ENCODE peak calls at places on chromosomes 7 and 10, in five cellular contexts. D is astrocyte of the cerebellum, N is GM06990, K is heart right ventricle, V is progenitor cell of endocrine pancreas. G is an unnamed sample.

GRCh38 chr10:48511855-48512191 is 93.0 kb downstream of the ARHGAP22 start:
- DNase-seq in V (no peak), K (no peak), D (no peak), N (no peak), G (no peak)

GRCh38 chr7:55774327-55775050 is 88.1 kb downstream of the SEPTIN14 start:
- DNase-seq in V (no peak), K (no peak), N (no peak), D (no peak), G (no peak)

GRCh38 chr7:27910341-27910740 is 170.4 kb downstream of the TAX1BP1 start:
- DNase-seq in D (no peak), V (no peak), K (no peak), N (no peak), G (no peak)

GRCh38 chr7:90739731-90740130 is 143.6 kb downstream of the CDK14 start:
- DNase-seq in K (no peak), V (no peak), D (no peak), N (no peak), G (no peak)

GRCh38 chr7:22411977-22412693 is 55.2 kb upstream of the RAPGEF5 start:
- DNase-seq in N (no peak), K (no peak), V (no peak), D (no peak), G (no peak)

GRCh38 chr10:120945801-120946302 is 94.7 kb downstream of the WDR11 start:
- DNase-seq in D (no peak), V (no peak), K (no peak), N (no peak), G (no peak)

GRCh38 chr7:9523579-9523978 is 1090.2 kb downstream of the NXPH1 start:
- DNase-seq in V (no peak), K (no peak), D (no peak), N (no peak), G (no peak)

GRCh38 chr7:155466142-155466813 is 8.3 kb downstream of the EN2 start:
- DNase-seq in K (no peak), N (no peak), V (no peak), D (no peak), G (no peak)

GRCh38 chr10:18079665-18080295 is 60.4 kb upstream of the CACNB2 start:
- DNase-seq in K (no peak), N (no peak), V (no peak), D (no peak), G (no peak)

GRCh38 chr7:132117181-132117580 is 459.1 kb downstream of the PLXNA4 start:
- DNase-seq in V (no peak), N (no peak), K (no peak), D (peak; percentile 12), G (no peak)

GRCh38 chr7:76269895-76270294 is 32.6 kb upstream of the HSPB1 start:
- DNase-seq in N (no peak), V (no peak), D (no peak), K (no peak), G (no peak)

GRCh38 chr10:86952106-86952505 is 5.3 kb downstream of the MMRN2 start:
- DNase-seq in N (no peak), V (no peak), D (no peak), K (no peak), G (no peak)

GRCh38 chr7:80831996-80832395 is 86.9 kb downstream of the SEMA3C start:
- DNase-seq in K (no peak), V (no peak), N (no peak), D (no peak), G (no peak)

GRCh38 chr10:78991187-78991586 is 77.6 kb upstream of the ZMIZ1 start:
- DNase-seq in N (peak; percentile 31), V (no peak), D (no peak), K (no peak), G (no peak)

GRCh38 chr10:112526130-112526529 is 79.1 kb downstream of the VTI1A start:
- DNase-seq in D (no peak), V (no peak), N (peak; percentile 11), K (no peak), G (no peak)

GRCh38 chr10:26112532-26112931 is 104.0 kb upstream of the GAD2 start:
- DNase-seq in K (no peak), V (no peak), D (no peak), N (no peak), G (no peak)

GRCh38 chr7:28984219-28984618 is 26.1 kb upstream of the TRIL start:
- DNase-seq in V (no peak), N (no peak), K (no peak), D (no peak), G (no peak)

GRCh38 chr7:134826105-134826504 is 46.7 kb downstream of the CALD1 start:
- DNase-seq in K (peak; percentile 43), V (no peak), D (peak; percentile 87), N (no peak), G (no peak)

GRCh38 chr7:85001493-85002345 is 185.1 kb downstream of the SEMA3D start:
- DNase-seq in D (no peak), N (no peak), K (no peak), V (no peak), G (no peak)

GRCh38 chr7:85000973-85001372 is 185.9 kb downstream of the SEMA3D start:
- DNase-seq in N (no peak), V (no peak), K (no peak), D (peak; percentile 40), G (no peak)

GRCh38 chr7:84998665-84999064 is 188.2 kb downstream of the SEMA3D start:
- DNase-seq in N (no peak), D (no peak), V (no peak), K (no peak), G (no peak)

GRCh38 chr7:84999450-84999849 is 187.4 kb downstream of the SEMA3D start:
- DNase-seq in K (no peak), N (no peak), V (no peak), D (no peak), G (no peak)

DNA sequence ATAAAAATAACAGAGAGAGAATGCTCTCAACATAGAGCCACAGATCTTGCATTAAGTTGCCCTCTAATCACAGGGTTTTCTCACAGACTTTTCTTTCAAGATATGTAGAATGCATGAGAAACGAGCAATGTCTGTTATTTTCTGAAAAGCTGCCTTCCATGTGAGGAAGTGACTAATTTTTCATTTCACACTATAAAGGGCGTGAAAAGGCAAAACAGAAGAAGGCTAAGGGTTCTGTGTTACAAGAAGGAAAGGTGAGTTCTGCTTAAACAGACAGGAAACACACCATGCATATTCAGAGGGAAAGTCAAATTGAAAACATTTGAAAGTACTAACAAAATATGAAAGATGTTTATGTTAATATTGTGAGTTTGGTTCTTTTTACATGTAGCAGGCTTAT is 189.2 kb downstream of the SEMA3D start:
- DNase-seq in V (no peak), D (no peak), K (no peak), N (no peak), G (no peak)
- TF ChIP-seq CTCF in V (no peak), D (no peak), K (no peak), N (no peak), G (no peak)

GRCh38 chr10:133004991-133005390 is 62.6 kb upstream of the CFAP46 start:
- DNase-seq in N (no peak), D (no peak), V (no peak), K (no peak), G (no peak)

GRCh38 chr10:133004478-133004877 is 62.1 kb upstream of the CFAP46 start:
- DNase-seq in K (no peak), D (no peak), V (no peak), N (no peak), G (no peak)

GRCh38 chr10:133006806-133007205 is 64.4 kb upstream of the CFAP46 start:
- DNase-seq in V (no peak), K (no peak), D (no peak), N (no peak), G (no peak)

GRCh38 chr10:133007360-133007858 is 65.0 kb upstream of the CFAP46 start:
- DNase-seq in V (no peak), D (no peak), N (no peak), K (no peak), G (no peak)

DNA sequence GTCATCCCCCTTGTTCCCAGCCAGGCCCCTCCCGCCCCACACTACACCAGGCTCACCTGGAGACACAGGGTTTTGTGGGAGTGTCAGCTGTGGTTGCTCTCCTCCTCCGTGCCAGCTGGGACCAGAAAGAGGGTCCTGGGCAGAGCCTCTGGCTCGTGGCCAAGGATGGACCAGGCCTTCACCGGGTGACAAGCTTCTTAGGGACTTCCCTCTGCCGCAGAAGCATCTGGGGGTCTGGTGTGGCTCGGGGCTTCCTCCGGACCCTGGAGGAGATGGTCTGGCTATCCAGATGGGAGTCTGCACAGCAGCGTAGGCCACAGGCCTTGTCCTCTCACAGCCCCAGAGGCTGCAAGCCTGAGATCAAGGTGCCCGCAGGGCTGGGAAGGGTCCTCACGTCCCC is 63.8 kb upstream of the CFAP46 start:
- DNase-seq in D (no peak), N (no peak), V (no peak), K (no peak), G (no peak)
- TF ChIP-seq CTCF in D (no peak), N (no peak), V (no peak), K (no peak), G (no peak)

DNA sequence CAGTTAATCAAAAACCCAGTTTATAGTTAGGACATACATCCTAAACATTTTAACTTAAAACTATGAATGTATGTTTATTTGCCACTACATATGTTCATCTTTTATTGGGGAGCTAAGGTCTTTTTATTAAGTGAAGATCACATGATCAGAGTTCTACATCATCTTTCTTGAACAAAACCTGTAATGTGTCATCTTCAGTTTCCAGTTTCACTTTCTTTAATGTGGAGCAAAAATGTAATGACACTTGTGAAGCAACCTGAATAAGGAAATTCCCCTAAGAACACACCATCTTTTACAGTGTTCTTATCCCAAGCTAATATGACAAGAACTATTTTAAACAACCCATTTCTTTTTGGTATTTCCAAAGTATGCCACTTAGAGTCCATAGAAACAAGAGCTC is 166.7 kb upstream of the BET1 start:
- DNase-seq in N (peak; percentile 36), K (no peak), D (no peak), V (no peak), G (no peak)
- TF ChIP-seq CTCF in N (no peak), K (no peak), D (no peak), V (no peak), G (no peak)

GRCh38 chr10:71684356-71685173 is 35.0 kb downstream of the C10orf105 start:
- DNase-seq in K (peak; percentile 38), N (no peak), D (no peak), V (no peak), G (no peak)
- TF ChIP-seq CTCF in K (peak; percentile 28), N (no peak), D (no peak), V (no peak), G (no peak)

DNA sequence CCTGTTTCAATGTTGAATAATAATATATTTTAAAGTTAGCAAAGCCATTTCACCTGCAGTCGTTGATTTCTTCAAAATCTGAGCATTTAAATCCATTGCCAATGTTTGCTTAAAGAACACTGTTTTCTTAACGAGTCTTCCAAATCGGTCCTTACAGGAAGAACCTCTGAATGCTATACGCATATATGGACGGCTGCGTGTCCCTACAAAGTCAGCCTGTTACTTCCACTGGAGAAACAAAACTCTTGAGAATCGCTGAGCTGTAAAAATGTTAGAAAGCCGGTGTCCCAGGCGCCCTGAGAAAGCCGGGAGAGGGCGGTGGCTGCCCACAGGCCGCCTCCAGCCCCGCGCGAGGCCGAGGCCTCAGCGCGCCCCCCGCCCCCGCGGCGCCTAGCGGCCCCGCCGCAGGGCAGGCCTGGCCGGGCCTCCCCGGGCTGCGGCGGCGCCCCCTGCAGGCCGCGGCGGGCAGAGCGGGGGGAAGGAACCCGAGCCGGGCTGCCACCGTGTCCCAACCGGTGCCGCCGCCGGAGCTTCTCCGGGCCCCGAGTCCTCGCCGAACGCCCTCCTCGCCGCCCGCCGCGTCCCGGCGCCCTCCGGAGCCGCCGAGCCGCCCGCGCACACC is at the start of gene FHIP2A:
- DNase-seq in N (peak; percentile 88), D (peak; percentile 24), V (peak; percentile 85), K (peak; percentile 78), G (peak; percentile 87)
- TF ChIP-seq CTCF in N (peak; percentile 12), D (no peak), V (peak; percentile 65), K (peak; percentile 66), G (peak; percentile 53)

G was measured in mesothelial cell of epicardium.